ENCODE peak calls at places on chromosomes 5 and 9, in five cellular contexts. X is Peyer's patch, K is PC-9, F is foreskin keratinocyte, Q is A549. G is an unnamed sample. For H3K4me1, the result is how much of the 10 kb centered on the place peaks cover.

GRCh38 chr5:107671742-107672211 is 1.0 kb upstream of the EFNA5 start:
- DNase-seq in Q (peak), K (peak), F (peak), X (no peak), G (no peak)

GRCh38 chr5:115360036-115360685 is 63.7 kb upstream of the CCDC112 start:
- DNase-seq in Q (peak), K (no peak), X (no peak), F (no peak), G (no peak)

GRCh38 chr5:53422539-53422938 is 57.9 kb upstream of the FST start:
- DNase-seq in Q (no peak), F (no peak), K (no peak), X (no peak), G (no peak)

GRCh38 chr5:6712136-6712581 is 1.1 kb upstream of the TENT4A start:
- DNase-seq in F (peak), X (peak), K (peak), Q (peak), G (peak)

GRCh38 chr5:128409401-128409800 is 128.6 kb downstream of the FBN2 start:
- DNase-seq in Q (no peak), X (no peak), K (no peak), F (no peak), G (no peak)

GRCh38 chr5:15092801-15093200 is 221.2 kb upstream of the ANKH start:
- DNase-seq in Q (no peak), K (no peak), X (no peak), F (no peak), G (peak)

GRCh38 chr9:133163559-133164208 is at the start of gene GBGT1:
- DNase-seq in X (peak), Q (no peak), F (no peak), K (peak), G (no peak)

GRCh38 chr5:93532370-93532769 is 48.6 kb downstream of the NR2F1-AS1 start:
- DNase-seq in K (no peak), X (no peak), F (no peak), Q (peak), G (peak)

GRCh38 chr5:57804500-57804899 is 321.9 kb upstream of the ACTBL2 start:
- DNase-seq in K (no peak), F (no peak), X (no peak), Q (no peak), G (no peak)

GRCh38 chr9:108163321-108164005 is 673.9 kb upstream of the KLF4 start:
- DNase-seq in X (no peak), F (no peak), Q (peak), K (no peak), G (no peak)

GRCh38 chr9:37217141-37217540 is 96.8 kb downstream of the ZCCHC7 start:
- DNase-seq in K (no peak), Q (no peak), X (no peak), F (no peak), G (no peak)

GRCh38 chr5:130532786-130533185 is 628.5 kb downstream of the CHSY3 start:
- DNase-seq in F (no peak), Q (no peak), X (no peak), K (no peak), G (no peak)

GRCh38 chr9:134595014-134595413 is 46.6 kb upstream of the COL5A1 start:
- DNase-seq in K (no peak), F (no peak), Q (no peak), X (no peak), G (no peak)

GRCh38 chr5:79932510-79933504 is 58.3 kb downstream of the MTX3 start:
- DNase-seq in X (no peak), K (no peak), F (peak), Q (no peak), G (no peak)

GRCh38 chr9:76650692-76651091 is 113.5 kb upstream of the PCA3 start:
- DNase-seq in Q (no peak), F (no peak), X (no peak), K (no peak), G (no peak)

GRCh38 chr5:59058237-59058636 is 475.4 kb downstream of the RAB3C start:
- DNase-seq in K (no peak), F (no peak), Q (no peak), X (no peak), G (no peak)

GRCh38 chr9:136412912-136413420 is 2.5 kb downstream of the PMPCA start:
- DNase-seq in Q (no peak), F (no peak), X (no peak), K (no peak), G (no peak)

GRCh38 chr9:2621678-2622360 is at the start of gene VLDLR:
- DNase-seq in K (no peak), F (peak), X (peak), Q (peak), G (peak)

GRCh38 chr9:36897019-36897418 is 137.0 kb downstream of the PAX5 start:
- DNase-seq in F (no peak), X (no peak), Q (no peak), K (no peak), G (no peak)

GRCh38 chr5:127112347-127112864 is 39.1 kb upstream of the C5orf63 start:
- DNase-seq in Q (no peak), K (no peak), X (no peak), F (peak), G (no peak)

GRCh38 chr5:90020575-90021535 is 388.7 kb downstream of the CETN3 start:
- DNase-seq in F (peak), X (no peak), Q (peak), K (peak), G (no peak)

GRCh38 chr9:78669591-78669990 is 372.7 kb downstream of the PSAT1 start:
- DNase-seq in F (no peak), X (no peak), K (no peak), Q (no peak), G (no peak)

GRCh38 chr9:94654165-94654894 is 15.0 kb upstream of the FBP1 start:
- DNase-seq in K (no peak), X (no peak), F (no peak), Q (no peak), G (no peak)

GRCh38 chr5:171581756-171582155 is 162.3 kb downstream of the FGF18 start:
- DNase-seq in X (no peak), Q (no peak), F (no peak), K (no peak), G (no peak)

GRCh38 chr5:36301858-36302603 is at the start of gene RANBP3L:
- DNase-seq in K (no peak), F (no peak), X (no peak), Q (no peak), G (no peak)

GRCh38 chr5:44729536-44729935 is 79.2 kb upstream of the MRPS30 start:
- DNase-seq in K (no peak), Q (no peak), X (no peak), F (no peak), G (no peak)

GRCh38 chr9:130053504-130054427 is at the start of gene GPR107:
- DNase-seq in F (no peak), K (peak), X (peak), Q (peak), G (peak)

GRCh38 chr5:134905246-134905996 is 490 bp downstream of the PCBD2 start:
- DNase-seq in F (peak), X (no peak), K (peak), Q (peak), G (peak)

GRCh38 chr5:172758077-172758835 is 12.7 kb downstream of the DUSP1 start:
- DNase-seq in Q (peak), K (peak), X (no peak), F (no peak), G (no peak)

GRCh38 chr5:91126448-91126847 is 256.7 kb downstream of the ARRDC3 start:
- DNase-seq in X (no peak), F (no peak), K (no peak), Q (peak), G (no peak)

GRCh38 chr5:43191740-43192557 is at the start of gene NIM1K:
- DNase-seq in K (no peak), Q (peak), X (peak), F (no peak), G (peak)

GRCh38 chr5:123976393-123977029 is 464.5 kb downstream of the CSNK1G3 start:
- DNase-seq in X (no peak), Q (no peak), F (no peak), K (no peak), G (no peak)

GRCh38 chr5:173618927-173619519 is 2.6 kb upstream of the BOD1 start:
- DNase-seq in X (no peak), Q (peak), K (no peak), F (no peak), G (no peak)

GRCh38 chr9:13778486-13779110 is 499.1 kb upstream of the MPDZ start:
- DNase-seq in Q (no peak), K (no peak), X (no peak), F (no peak), G (no peak)

DNA sequence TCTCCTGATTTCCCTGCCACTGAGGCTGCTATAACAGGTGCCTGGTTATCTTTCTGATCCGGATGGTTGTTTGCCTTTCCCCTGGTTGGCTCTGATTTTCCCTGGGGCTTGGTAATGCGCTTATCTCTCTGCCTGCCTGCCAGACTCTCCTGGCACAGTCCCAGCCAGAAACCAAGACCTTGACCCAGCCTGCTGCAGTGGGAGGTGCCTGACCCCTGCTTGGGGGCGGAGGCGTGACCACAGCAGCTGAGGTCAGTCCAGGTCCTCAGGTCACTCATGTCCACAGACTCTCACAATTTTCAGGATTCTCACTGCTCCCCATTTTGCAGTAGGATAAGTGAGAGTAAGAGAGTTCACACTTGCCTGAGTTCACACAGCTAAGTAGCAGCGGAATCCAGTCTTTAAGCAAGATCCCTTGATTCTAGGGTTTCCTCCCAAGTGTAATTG is 24.4 kb upstream of the SYNPO start:
- DNase-seq in K (peak), F (no peak), X (peak), Q (no peak), G (no peak)
- TF ChIP-seq CTCF in K (no peak), F (no peak), X (no peak), Q (no peak), G (no peak)

GRCh38 chr5:1473746-1474145 is 28.5 kb upstream of the SLC6A3 start:
- DNase-seq in K (no peak), Q (no peak), X (no peak), F (no peak), G (no peak)
- H3K4me1 ChIP-seq in K (under half), Q (under half), X (under half), F (under half), G (under half)

GRCh38 chr9:126932871-126933321 is 18.3 kb downstream of the RALGPS1 start:
- DNase-seq in X (no peak), K (no peak), F (no peak), Q (no peak), G (no peak)

GRCh38 chr9:126937444-126937843 is 22.9 kb downstream of the RALGPS1 start:
- DNase-seq in K (no peak), Q (no peak), F (no peak), X (no peak), G (no peak)

GRCh38 chr9:126935630-126936029 is 21.0 kb downstream of the RALGPS1 start:
- DNase-seq in Q (no peak), F (no peak), K (no peak), X (no peak), G (no peak)

GRCh38 chr9:126934441-126934840 is 19.9 kb downstream of the RALGPS1 start:
- DNase-seq in F (no peak), X (no peak), K (no peak), Q (no peak), G (no peak)

GRCh38 chr9:126933334-126933980 is 18.9 kb downstream of the RALGPS1 start:
- DNase-seq in X (no peak), Q (no peak), F (no peak), K (no peak), G (no peak)
- TF ChIP-seq CTCF in X (no peak), Q (no peak), F (no peak), K (no peak), G (no peak)

DNA sequence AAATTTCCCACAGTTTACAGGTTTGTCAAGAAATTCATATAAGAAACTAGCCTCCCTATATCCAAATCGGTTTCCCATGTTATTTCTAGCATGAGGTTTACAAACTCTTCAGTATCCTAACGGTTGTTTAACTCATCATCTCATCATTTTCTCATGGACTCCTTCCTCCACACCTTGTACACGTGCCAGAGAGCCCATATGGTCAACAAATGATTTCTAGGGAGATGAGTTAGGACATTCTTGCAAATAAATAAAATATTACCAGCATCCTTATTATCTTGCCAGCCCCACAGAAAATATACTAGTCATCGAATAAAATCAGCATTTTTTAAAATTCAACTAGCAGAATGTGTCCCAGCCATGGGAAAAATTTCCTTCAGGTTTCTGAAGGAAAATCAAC is 285.2 kb downstream of the EBF1 start:
- DNase-seq in X (no peak), K (no peak), F (no peak), Q (no peak), G (no peak)
- H3K4me1 ChIP-seq in X (under half), K (under half), F (under half), Q (under half), G (under half)

GRCh38 chr5:672329-673139 is 20.6 kb downstream of the TPPP start:
- DNase-seq in Q (peak), K (peak), F (peak), X (peak), G (peak)

GRCh38 chr5:670396-671270 is 22.5 kb downstream of the TPPP start:
- DNase-seq in F (no peak), X (no peak), Q (no peak), K (no peak), G (peak)

GRCh38 chr5:669842-670395 is 23.2 kb downstream of the TPPP start:
- DNase-seq in F (no peak), X (no peak), Q (no peak), K (no peak), G (peak)

GRCh38 chr5:673140-673836 is 19.9 kb downstream of the TPPP start:
- DNase-seq in Q (no peak), X (no peak), K (no peak), F (no peak), G (peak)

DNA sequence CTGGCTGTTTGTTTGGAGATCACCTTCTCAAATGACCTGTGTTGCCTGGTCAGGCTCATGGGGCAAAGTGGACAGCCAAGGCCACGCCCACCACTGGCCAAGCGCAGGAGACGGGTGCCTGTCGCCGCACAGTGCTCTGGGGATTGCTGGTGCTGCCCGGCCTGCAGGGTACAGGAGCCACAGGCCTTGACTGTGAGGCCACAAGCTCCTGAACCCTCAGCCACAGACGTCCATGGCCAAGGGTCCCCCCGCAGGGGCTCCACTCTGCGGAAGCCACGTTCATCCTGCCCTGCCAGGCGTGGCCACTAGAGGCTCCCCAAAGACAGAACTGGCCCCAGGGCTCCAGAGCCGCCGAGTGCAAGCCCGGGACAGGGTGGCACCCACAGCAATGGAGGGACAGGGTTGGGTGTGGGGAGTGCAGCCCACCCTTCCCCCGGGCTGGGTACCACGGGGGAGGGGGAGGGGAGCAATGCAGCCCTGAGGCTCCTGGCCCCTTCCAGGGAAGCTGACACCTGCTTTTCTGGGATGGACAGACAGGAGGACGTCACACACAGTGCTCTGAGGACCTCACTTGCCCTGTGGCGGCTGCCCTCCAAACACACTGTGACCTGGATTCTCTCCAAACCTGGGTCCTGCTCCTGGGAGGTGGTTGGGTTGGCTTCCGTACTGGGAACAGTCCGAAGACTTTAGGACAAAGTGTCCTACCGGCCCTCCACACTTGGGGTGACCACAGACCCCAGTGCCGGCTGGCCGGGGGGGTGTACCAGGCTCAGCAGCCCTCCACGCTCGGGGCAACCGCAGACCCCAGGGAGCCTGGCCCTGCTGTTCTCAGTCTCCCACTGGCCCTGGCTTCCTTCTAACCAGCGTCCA is 21.5 kb downstream of the TPPP start:
- DNase-seq in K (peak), X (peak), F (no peak), Q (peak), G (no peak)
- TF ChIP-seq CTCF in K (peak), X (peak), F (peak), Q (peak), G (peak)

GRCh38 chr9:21504113-21504512 is 22.0 kb upstream of the IFNE start:
- DNase-seq in X (no peak), Q (no peak), K (no peak), F (no peak), G (no peak)
- H3K4me1 ChIP-seq in X (under half), Q (half or more), K (under half), F (under half), G (under half)

GRCh38 chr9:35645736-35646582 is 4.8 kb downstream of the SIT1 start:
- DNase-seq in K (peak), X (peak), Q (no peak), F (peak), G (peak)
- TF ChIP-seq CTCF in K (no peak), X (peak), Q (no peak), F (peak), G (no peak)

DNA sequence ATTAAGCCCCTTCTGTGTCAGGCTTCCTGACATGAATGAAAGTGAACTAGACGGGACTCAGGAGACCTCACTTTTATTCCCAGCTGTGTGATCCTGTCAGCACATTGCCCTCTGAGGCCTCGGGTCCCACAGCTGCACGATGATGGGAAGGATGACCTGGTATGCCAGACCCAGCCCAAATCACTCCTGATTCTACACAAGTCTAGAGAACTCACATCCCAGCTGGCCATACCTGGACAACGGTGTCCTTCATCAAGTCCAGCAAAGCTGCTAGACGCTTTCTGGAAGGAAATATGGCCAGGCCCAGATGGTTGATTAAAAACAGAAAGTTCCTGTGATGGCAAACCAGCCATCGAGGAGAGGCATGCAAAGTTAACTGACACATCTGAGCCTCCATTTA is 118.0 kb upstream of the FSTL4 start:
- DNase-seq in Q (no peak), K (no peak), X (no peak), F (no peak), G (no peak)
- H3K4me1 ChIP-seq in Q (under half), K (under half), X (under half), F (under half), G (under half)

G was measured in breast epithelium.